ENCODE peak calls at places on chromosome 12, in eight cellular contexts. R is mucosa of descending colon; V is NT2/D1; P is mammary epithelial cell; E is CD8-positive, alpha-beta memory T cell; B is heart right ventricle; I is endothelial cell of umbilical vein; U is SJSA1. A is an unnamed sample.

GRCh38 chr12:49627752-49628360 is 4.5 kb downstream of the PRPF40B start:
- DNase-seq in R (no peak), V (no peak), P (peak; percentile 62), E (no peak), B (no peak), I (peak; percentile 59), U (peak; percentile 57), A (no peak)

GRCh38 chr12:58811346-58811745 is 109.0 kb downstream of the LRIG3 start:
- DNase-seq in R (no peak), V (no peak), P (no peak), E (no peak), B (no peak), I (no peak), U (no peak), A (no peak)

GRCh38 chr12:24359418-24359817 is 409.9 kb upstream of the SOX5 start:
- DNase-seq in R (no peak), V (no peak), P (no peak), E (no peak), B (no peak), I (no peak), U (no peak), A (no peak)

GRCh38 chr12:132617135-132617701 is 1.4 kb upstream of the P2RX2 start:
- DNase-seq in R (no peak), V (no peak), P (no peak), E (no peak), B (no peak), I (no peak), U (no peak), A (no peak)

GRCh38 chr12:49953961-49954835 is 3.7 kb downstream of the AQP2 start:
- DNase-seq in R (no peak), V (no peak), P (no peak), E (no peak), B (no peak), I (no peak), U (no peak), A (no peak)

GRCh38 chr12:60832300-60832699 is 1236.5 kb downstream of the SLC16A7 start:
- DNase-seq in R (no peak), V (no peak), P (no peak), E (no peak), B (no peak), I (no peak), U (no peak), A (no peak)

GRCh38 chr12:131990066-131990979 is 40.6 kb downstream of the EP400 start:
- DNase-seq in R (no peak), V (peak; percentile 54), P (no peak), E (no peak), B (no peak), I (no peak), U (peak; percentile 92), A (no peak)

GRCh38 chr12:42372154-42372791 is 46.3 kb downstream of the PPHLN1 start:
- DNase-seq in R (peak; percentile 40), V (peak; percentile 51), P (peak; percentile 38), E (no peak), B (no peak), I (peak; percentile 57), U (peak; percentile 40), A (no peak)

GRCh38 chr12:13211191-13211858 is 14.8 kb downstream of the EMP1 start:
- DNase-seq in R (no peak), V (no peak), P (no peak), E (no peak), B (no peak), I (no peak), U (peak; percentile 86), A (no peak)

GRCh38 chr12:42961395-42961794 is 371.8 kb upstream of the PRICKLE1 start:
- DNase-seq in R (no peak), V (no peak), P (peak; percentile 95), E (no peak), B (no peak), I (peak; percentile 89), U (peak; percentile 46), A (peak; percentile 31)

GRCh38 chr12:94753071-94753779 is 102.9 kb upstream of the TMCC3 start:
- DNase-seq in R (no peak), V (no peak), P (peak; percentile 70), E (no peak), B (no peak), I (no peak), U (no peak), A (no peak)

GRCh38 chr12:64595863-64596793 is 14.2 kb upstream of the RASSF3 start:
- DNase-seq in R (no peak), V (no peak), P (no peak), E (no peak), B (no peak), I (no peak), U (no peak), A (no peak)

GRCh38 chr12:96015672-96016071 is 19.5 kb upstream of the HAL start:
- DNase-seq in R (peak; percentile 35), V (no peak), P (peak; percentile 26), E (no peak), B (no peak), I (peak; percentile 57), U (peak; percentile 77), A (peak; percentile 20)

GRCh38 chr12:70619471-70620152 is 17.6 kb downstream of the PTPRB start:
- DNase-seq in R (no peak), V (no peak), P (no peak), E (no peak), B (no peak), I (no peak), U (peak; percentile 34), A (no peak)

GRCh38 chr12:51082561-51083139 is 746 bp downstream of the CSRNP2 start:
- DNase-seq in R (peak; percentile 29), V (peak; percentile 39), P (peak; percentile 46), E (peak; percentile 2), B (no peak), I (peak; percentile 60), U (peak; percentile 59), A (peak; percentile 13)

GRCh38 chr12:104411826-104412626 is 44.7 kb upstream of the CHST11 start:
- DNase-seq in R (no peak), V (no peak), P (no peak), E (no peak), B (no peak), I (no peak), U (no peak), A (no peak)

GRCh38 chr12:4108803-4109345 is 164.7 kb upstream of the CCND2 start:
- DNase-seq in R (no peak), V (no peak), P (peak; percentile 42), E (no peak), B (no peak), I (no peak), U (no peak), A (no peak)

GRCh38 chr12:94033767-94034166 is 114.6 kb upstream of the PLXNC1 start:
- DNase-seq in R (peak; percentile 23), V (no peak), P (no peak), E (no peak), B (no peak), I (no peak), U (no peak), A (no peak)

GRCh38 chr12:122352394-122352793 is 70.1 kb downstream of the CLIP1 start:
- DNase-seq in R (no peak), V (no peak), P (no peak), E (no peak), B (no peak), I (no peak), U (no peak), A (no peak)

DNA sequence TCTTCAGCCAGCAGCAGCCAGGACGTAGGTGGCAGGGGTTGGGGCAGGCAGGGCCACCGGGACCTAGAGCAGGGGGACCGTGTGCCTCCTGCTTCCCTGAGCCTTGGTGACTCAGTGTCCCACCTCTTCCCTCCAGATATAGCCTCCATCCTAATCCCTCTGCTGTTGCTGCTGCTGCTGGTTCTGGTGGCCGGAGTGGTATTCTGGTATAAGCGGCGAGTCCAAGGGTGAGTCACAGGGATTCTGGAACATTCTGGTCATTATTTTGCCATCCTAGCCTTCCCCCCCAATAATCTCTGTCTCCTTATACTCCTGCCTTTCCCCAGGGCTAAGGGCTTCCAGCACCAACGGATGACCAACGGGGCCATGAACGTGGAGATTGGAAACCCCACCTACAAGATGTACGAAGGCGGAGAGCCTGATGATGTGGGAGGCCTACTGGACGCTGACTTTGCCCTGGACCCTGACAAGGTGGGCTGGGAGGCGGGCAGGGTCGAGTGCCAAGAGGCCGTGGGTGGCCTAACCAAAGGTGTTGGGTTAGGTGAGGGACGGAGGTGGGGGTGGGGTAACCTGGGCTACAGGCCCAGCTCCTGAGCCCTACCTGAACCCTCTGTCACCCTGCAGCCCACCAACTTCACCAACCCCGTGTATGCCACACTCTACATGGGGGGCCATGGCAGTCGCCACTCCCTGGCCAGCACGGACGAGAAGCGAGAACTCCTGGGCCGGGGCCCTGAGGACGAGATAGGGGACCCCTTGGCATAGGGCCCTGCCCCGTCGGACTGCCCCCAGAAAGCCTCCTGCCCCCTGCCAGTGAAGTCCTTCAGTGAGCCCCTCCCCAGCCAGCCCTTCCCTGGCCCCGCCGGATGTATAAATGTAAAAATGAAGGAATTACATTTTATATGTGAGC is 4.5 kb upstream of the NXPH4 start:
- DNase-seq in R (no peak), V (no peak), P (no peak), E (no peak), B (no peak), I (no peak), U (no peak), A (no peak)
- H3K4me1 ChIP-seq in R (peaks cover 15% of the 10 kb centered on the region), V (peaks cover 26% of the 10 kb centered on the region), P (peaks cover 10% of the 10 kb centered on the region), E (peaks cover 28% of the 10 kb centered on the region), B (peaks cover 56% of the 10 kb centered on the region), I (peaks cover 2% of the 10 kb centered on the region), U (peaks cover 25% of the 10 kb centered on the region), A (peaks cover 33% of the 10 kb centered on the region)

DNA sequence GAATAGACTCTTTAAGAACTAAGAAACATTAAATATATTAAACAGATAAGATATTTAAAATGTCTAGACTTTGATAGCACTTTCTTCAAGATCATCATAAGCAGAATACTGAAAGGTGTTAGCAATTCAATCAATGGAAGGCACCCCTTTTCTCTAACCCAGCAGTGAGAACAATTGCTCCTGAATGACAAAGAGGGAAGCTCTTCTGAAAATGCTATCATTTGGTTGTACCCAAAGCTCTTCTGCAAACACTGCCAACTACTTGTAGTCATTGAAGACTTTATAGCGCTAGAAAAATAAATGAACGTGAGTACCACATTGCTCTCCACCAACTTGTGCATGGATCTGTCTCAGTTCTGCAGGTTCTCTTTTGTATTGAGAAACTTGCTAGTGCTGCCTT is 62.2 kb upstream of the LMO3 start:
- DNase-seq in R (no peak), V (peak; percentile 27), P (no peak), E (no peak), B (no peak), I (no peak), U (no peak), A (no peak)
- H3K4me1 ChIP-seq in R (no peaks in the 10 kb centered on the region), V (no peaks in the 10 kb centered on the region), P (no peaks in the 10 kb centered on the region), E (no peaks in the 10 kb centered on the region), B (no peaks in the 10 kb centered on the region), I (no peaks in the 10 kb centered on the region), U (no peaks in the 10 kb centered on the region), A (no peaks in the 10 kb centered on the region)

DNA sequence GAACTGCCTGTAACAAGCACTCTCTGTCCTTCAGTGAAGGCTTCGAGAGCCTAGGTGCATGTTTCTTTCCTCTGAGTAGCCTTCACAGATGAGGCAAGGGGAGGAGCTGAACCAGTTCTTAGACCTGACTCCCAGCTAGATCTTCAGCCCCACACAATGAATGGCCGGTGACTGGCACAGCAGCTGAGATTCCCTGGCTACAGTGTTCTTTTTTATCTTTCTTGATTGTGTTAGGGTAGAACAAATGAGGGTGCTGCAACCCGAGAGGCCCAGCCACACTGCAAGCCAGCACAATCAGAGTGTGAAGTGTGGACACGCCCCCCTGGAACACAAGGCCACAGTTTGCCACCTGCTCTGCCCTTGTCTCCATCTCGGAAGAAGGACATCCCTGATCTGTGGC is 19.1 kb upstream of the COL2A1 start:
- DNase-seq in R (peak; percentile 43), V (no peak), P (no peak), E (no peak), B (peak; percentile 57), I (no peak), U (peak; percentile 72), A (no peak)
- H3K4me1 ChIP-seq in R (peaks cover 10% of the 10 kb centered on the region), V (peaks cover 35% of the 10 kb centered on the region), P (peaks cover 3% of the 10 kb centered on the region), E (no peaks in the 10 kb centered on the region), B (peaks cover 17% of the 10 kb centered on the region), I (no peaks in the 10 kb centered on the region), U (no peaks in the 10 kb centered on the region), A (no peaks in the 10 kb centered on the region)

GRCh38 chr12:110284597-110284996 is 3.5 kb downstream of the ATP2A2 start:
- DNase-seq in R (no peak), V (no peak), P (no peak), E (no peak), B (no peak), I (no peak), U (no peak), A (no peak)
- H3K4me1 ChIP-seq in R (peaks cover 27% of the 10 kb centered on the region), V (peaks cover 2% of the 10 kb centered on the region), P (peaks cover 60% of the 10 kb centered on the region), E (peaks cover 69% of the 10 kb centered on the region), B (peaks cover 84% of the 10 kb centered on the region), I (peaks cover 52% of the 10 kb centered on the region), U (peaks cover 21% of the 10 kb centered on the region), A (peaks cover 63% of the 10 kb centered on the region)

A was measured in body of pancreas.